ENCODE peak calls at places on chromosomes 11 and 22, in eight cellular contexts. K is fibroblast of the conjunctiva; B is heart right ventricle; L is progenitor cell of endocrine pancreas; A is HT-29; D is coronary artery; S is stimulated activated CD8-positive, alpha-beta memory T cell treated with anti-CD3 and anti-CD28 coated beads, Interleukin-12 subunit alpha, Interleukin-12 subunit beta, amount 100 ng/mL, for 4 hours; T is HFFc6. E is an unnamed sample.

GRCh38 chr22:29700949-29701927 is 18.6 kb upstream of the CABP7 start:
- DNase-seq in K (no peak), B (no peak), L (no peak), A (peak), D (no peak), S (no peak), T (peak), E (no peak)

GRCh38 chr11:12397953-12398352 is 20.6 kb downstream of the PARVA start:
- DNase-seq in K (peak), B (peak), L (no peak), A (no peak), D (no peak), S (no peak), T (peak), E (peak)

GRCh38 chr11:65615950-65616574 is 486 bp downstream of the PCNX3 start:
- DNase-seq in K (no peak), B (no peak), L (no peak), A (no peak), D (no peak), S (peak), T (no peak), E (no peak)

GRCh38 chr11:31711137-31711536 is 100.0 kb downstream of the PAX6 start:
- DNase-seq in K (no peak), B (no peak), L (no peak), A (peak), D (no peak), S (no peak), T (no peak), E (no peak)

GRCh38 chr11:83970061-83970671 is 684.0 kb upstream of the CCDC90B start:
- DNase-seq in K (no peak), B (no peak), L (no peak), A (no peak), D (no peak), S (no peak), T (no peak), E (no peak)

GRCh38 chr11:10982695-10983492 is 125.0 kb upstream of the ZBED5 start:
- DNase-seq in K (no peak), B (no peak), L (no peak), A (no peak), D (no peak), S (no peak), T (no peak), E (no peak)

GRCh38 chr11:70322653-70323052 is 52.2 kb downstream of the PPFIA1 start:
- DNase-seq in K (no peak), B (no peak), L (no peak), A (no peak), D (no peak), S (no peak), T (no peak), E (no peak)

GRCh38 chr11:121334973-121335711 is 42.6 kb downstream of the SC5D start:
- DNase-seq in K (no peak), B (no peak), L (no peak), A (peak), D (no peak), S (no peak), T (peak), E (no peak)

GRCh38 chr11:87324817-87325489 is 287.2 kb downstream of the TMEM135 start:
- DNase-seq in K (no peak), B (no peak), L (no peak), A (no peak), D (no peak), S (no peak), T (no peak), E (no peak)

E was measured in HFF-Myc.